ENCODE peak calls at places on chromosomes 2 and 18, in four cellular contexts. O, W, C and L are unnamed samples.
A peak's percentile ranks its signal among the peaks of the same experiment; 100 is the strongest.

GRCh38 chr18:56747032-56747658 is 96.0 kb downstream of the WDR7 start:
- DNase-seq in W (no peak), O (no peak), C (no peak), L (no peak)

GRCh38 chr18:76503595-76503994 is 8.6 kb upstream of the ZNF516 start:
- DNase-seq in O (no peak), W (no peak), C (no peak), L (no peak)

GRCh38 chr2:189002079-189002478 is 27.9 kb downstream of the COL3A1 start:
- DNase-seq in W (peak; percentile 52), O (peak; percentile 76), C (no peak), L (no peak)

GRCh38 chr2:238879621-238880377 is 31.9 kb downstream of the TWIST2 start:
- DNase-seq in C (no peak), W (no peak), O (no peak), L (no peak)

GRCh38 chr2:109701362-109701761 is 87.2 kb downstream of the SOWAHC start:
- DNase-seq in O (no peak), W (no peak), C (no peak), L (no peak)

GRCh38 chr2:142857247-142858154 is 20.0 kb upstream of the KYNU start:
- DNase-seq in W (peak; percentile 55), O (peak; percentile 52), C (no peak), L (no peak)

GRCh38 chr2:45962522-45962921 is 311.0 kb downstream of the PRKCE start:
- DNase-seq in C (peak; percentile 70), O (peak; percentile 78), W (peak; percentile 84), L (no peak)

GRCh38 chr2:195710407-195710806 is 53.4 kb downstream of the SLC39A10 start:
- DNase-seq in O (peak; percentile 10), C (no peak), W (peak; percentile 95), L (no peak)

GRCh38 chr2:239263937-239264837 is 136.6 kb downstream of the HDAC4 start:
- DNase-seq in W (peak; percentile 77), C (peak; percentile 61), O (peak; percentile 77), L (no peak)

GRCh38 chr18:25834061-25834460 is 256.4 kb downstream of the SS18 start:
- DNase-seq in O (no peak), W (no peak), C (no peak), L (no peak)

GRCh38 chr2:39732492-39732891 is 46.6 kb downstream of the THUMPD2 start:
- DNase-seq in W (peak; percentile 25), O (peak; percentile 30), C (no peak), L (no peak)

GRCh38 chr2:206824993-206825392 is 59.6 kb downstream of the FASTKD2 start:
- DNase-seq in C (no peak), O (no peak), W (no peak), L (no peak)

GRCh38 chr18:46268662-46269061 is 164.5 kb downstream of the HAUS1 start:
- DNase-seq in O (no peak), W (no peak), C (no peak), L (no peak)
- H3K27me3 ChIP-seq in O (no peaks in the 10 kb centered on the region), W (no peaks in the 10 kb centered on the region), C (no peaks in the 10 kb centered on the region), L (no peaks in the 10 kb centered on the region)

DNA sequence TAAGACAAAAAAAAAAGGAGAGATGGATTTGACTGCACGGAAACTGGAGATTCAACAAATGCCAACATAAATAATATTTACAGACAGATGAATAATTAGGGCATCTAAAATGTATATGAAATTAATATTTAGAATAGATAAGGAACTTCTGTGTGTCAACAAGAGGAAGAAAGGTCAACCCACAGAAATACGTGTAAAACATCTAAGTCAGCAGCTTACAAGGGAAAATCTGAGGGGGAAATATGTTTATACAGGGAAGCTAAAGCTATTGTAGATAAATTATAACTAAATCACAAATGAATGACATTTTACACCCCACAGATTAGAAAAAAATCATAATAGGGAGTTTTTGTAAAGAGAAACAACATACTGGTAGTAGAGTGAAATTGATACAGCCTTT is 159.9 kb downstream of the PIEZO2 start:
- DNase-seq in O (no peak), W (no peak), C (no peak), L (no peak)
- H3K9me3 ChIP-seq in O (no peaks in the 10 kb centered on the region), W (no peaks in the 10 kb centered on the region), C (peaks cover 12% of the 10 kb centered on the region), L (peaks cover 3% of the 10 kb centered on the region)

GRCh38 chr2:68244456-68244855 is 7.9 kb downstream of the PPP3R1 start:
- DNase-seq in O (peak; percentile 24), W (peak; percentile 52), C (no peak), L (no peak)
- TF ChIP-seq CTCF in O (peak; percentile 28), W (peak; percentile 27), C (no peak), L (peak; percentile 21)

GRCh38 chr2:231932711-231932970 is 6.4 kb upstream of the NPPC start:
- DNase-seq in C (no peak), O (no peak), W (no peak), L (no peak)
- H3K27me3 ChIP-seq in C (peaks cover 23% of the 10 kb centered on the region), O (peaks cover 26% of the 10 kb centered on the region), W (peaks cover 28% of the 10 kb centered on the region), L (no peaks in the 10 kb centered on the region)

GRCh38 chr2:16222326-16222725 is 282.0 kb downstream of the MYCN start:
- DNase-seq in O (no peak), C (peak; percentile 37), W (no peak), L (no peak)
- H3K9me3 ChIP-seq in O (no peaks in the 10 kb centered on the region), C (no peaks in the 10 kb centered on the region), W (no peaks in the 10 kb centered on the region), L (no peaks in the 10 kb centered on the region)

GRCh38 chr2:187577310-187577709 is 23.1 kb upstream of the TFPI start:
- DNase-seq in O (peak; percentile 34), C (no peak), W (no peak), L (no peak)
- TF ChIP-seq CTCF in O (peak; percentile 17), C (no peak), W (no peak), L (peak; percentile 54)

GRCh38 chr2:172106128-172106961 is 3.6 kb upstream of the DLX2 start:
- DNase-seq in C (no peak), O (peak; percentile 48), W (no peak), L (no peak)

GRCh38 chr2:172103471-172104292 is 982 bp upstream of the DLX2 start:
- DNase-seq in O (peak; percentile 90), C (peak; percentile 89), W (peak; percentile 88), L (no peak)

GRCh38 chr2:172107690-172108586 is 5.2 kb upstream of the DLX2 start:
- DNase-seq in W (no peak), O (no peak), C (no peak), L (no peak)

GRCh38 chr2:172102858-172103359 is at the start of gene DLX2:
- DNase-seq in C (peak; percentile 86), O (peak; percentile 82), W (peak; percentile 79), L (no peak)

DNA sequence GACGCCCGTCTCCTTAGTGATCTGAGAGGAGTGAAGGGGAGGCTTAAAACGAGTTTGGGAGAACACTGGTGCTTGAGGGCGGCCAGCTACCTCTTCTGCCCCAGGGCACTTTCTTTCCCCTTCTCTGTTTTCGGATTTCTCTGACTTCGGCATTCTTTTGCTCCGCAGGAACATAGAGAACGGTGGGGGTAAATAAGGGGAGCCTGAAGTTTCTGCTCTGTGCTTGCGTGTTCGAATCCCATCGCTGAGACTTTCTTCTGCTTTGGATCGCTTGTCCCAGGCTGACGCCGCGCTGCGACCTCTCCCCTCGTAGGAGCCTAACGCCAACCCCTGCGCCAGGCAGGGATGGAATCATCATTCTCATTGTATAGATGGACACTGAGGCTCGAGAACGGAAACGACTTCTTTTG is 3.0 kb upstream of the DLX2 start:
- DNase-seq in O (no peak), W (no peak), C (no peak), L (no peak)
- H3K27me3 ChIP-seq in O (peaks cover 99% of the 10 kb centered on the region), W (peaks cover 8% of the 10 kb centered on the region), C (peaks cover 92% of the 10 kb centered on the region), L (no peaks in the 10 kb centered on the region)

DNA sequence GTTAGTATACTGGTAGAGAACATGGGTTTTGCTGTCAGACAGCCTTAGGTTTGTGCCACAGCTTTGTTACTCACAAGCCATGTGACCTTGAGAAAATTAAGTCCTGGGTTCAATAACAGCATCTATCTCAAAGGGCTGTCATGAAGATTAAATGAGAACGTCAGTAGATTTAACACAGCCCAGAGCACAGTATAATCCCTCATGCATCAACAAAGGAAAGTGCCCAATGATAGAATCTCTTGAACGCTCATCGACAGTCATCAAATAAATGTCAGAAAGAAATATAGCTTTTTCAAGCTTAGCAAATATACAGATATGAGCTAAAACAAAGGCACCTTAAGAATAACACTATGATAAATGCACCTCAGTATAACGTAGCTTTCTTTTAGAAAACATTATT is 22.3 kb downstream of the CUL3 start:
- DNase-seq in C (no peak), O (no peak), W (no peak), L (no peak)
- H3K9me3 ChIP-seq in C (no peaks in the 10 kb centered on the region), O (no peaks in the 10 kb centered on the region), W (no peaks in the 10 kb centered on the region), L (no peaks in the 10 kb centered on the region)

DNA sequence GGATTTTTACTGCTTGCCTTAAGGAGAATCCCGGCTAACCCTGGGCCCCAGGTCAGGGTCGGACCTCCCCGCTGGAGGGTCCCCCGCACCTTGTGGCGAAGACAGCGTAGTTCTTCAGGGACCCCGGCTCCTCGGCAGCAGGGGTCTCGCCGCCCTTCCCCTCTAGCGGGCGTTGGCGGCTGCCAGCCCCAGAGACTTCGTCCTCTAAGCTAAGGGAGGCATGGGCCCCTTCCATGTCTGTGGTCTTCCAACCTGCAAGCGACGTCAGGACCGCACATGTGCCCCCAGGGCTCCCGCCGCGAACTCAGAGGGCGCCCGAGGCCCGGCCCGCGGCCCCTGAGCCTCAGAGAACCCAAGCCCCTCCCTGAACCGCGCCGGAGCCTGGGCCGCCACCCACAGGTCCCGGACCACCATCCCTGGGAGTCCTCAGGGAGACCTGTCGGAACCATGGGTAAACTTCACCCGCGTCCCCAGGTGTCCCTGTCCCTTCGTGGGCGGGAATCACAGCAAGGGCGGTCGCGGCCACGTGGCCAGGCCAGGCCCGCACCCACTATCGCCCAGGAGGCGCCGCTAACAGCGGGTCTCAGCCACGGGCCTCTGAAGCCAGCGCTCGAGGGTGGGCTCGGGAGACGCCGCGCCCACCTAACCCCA is 562 bp downstream of the ANKMY1 start:
- DNase-seq in W (no peak), O (no peak), C (no peak), L (no peak)
- TF ChIP-seq CTCF in W (no peak), O (no peak), C (no peak), L (peak; percentile 32)

GRCh38 chr2:160751021-160751420 is 257.4 kb upstream of the RBMS1 start:
- DNase-seq in W (peak; percentile 32), O (no peak), C (no peak), L (no peak)

GRCh38 chr2:160752475-160753330 is 259.1 kb upstream of the RBMS1 start:
- DNase-seq in O (peak; percentile 57), C (no peak), W (peak; percentile 61), L (no peak)

GRCh38 chr2:160742679-160743078 is 249.1 kb upstream of the RBMS1 start:
- DNase-seq in C (peak; percentile 53), O (peak; percentile 21), W (peak; percentile 20), L (no peak)

GRCh38 chr2:160753331-160753654 is 259.7 kb upstream of the RBMS1 start:
- DNase-seq in W (no peak), C (no peak), O (no peak), L (no peak)

DNA sequence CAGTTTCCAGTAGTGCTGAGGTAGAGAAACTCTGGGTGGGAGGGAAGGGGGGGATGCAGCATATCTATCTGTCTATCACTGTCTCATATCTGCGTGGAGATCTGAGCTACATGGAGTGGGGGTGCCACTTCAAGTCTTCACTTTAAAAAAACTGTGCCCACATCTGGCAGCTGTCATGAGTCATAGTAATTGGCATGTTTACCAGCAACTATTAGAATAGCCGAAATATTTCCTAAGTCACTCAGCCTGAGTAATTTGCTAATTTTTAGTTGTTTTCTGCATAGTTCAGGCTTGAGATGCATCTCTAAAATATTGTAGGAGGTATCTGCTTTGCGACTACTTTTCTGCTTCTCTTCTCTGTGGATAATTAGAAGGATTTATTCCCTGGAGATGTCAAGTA is 254.2 kb upstream of the RBMS1 start:
- DNase-seq in O (peak; percentile 53), C (no peak), W (peak; percentile 71), L (no peak)
- H3K27me3 ChIP-seq in O (no peaks in the 10 kb centered on the region), C (no peaks in the 10 kb centered on the region), W (no peaks in the 10 kb centered on the region), L (no peaks in the 10 kb centered on the region)